ENCODE peak calls at places on chromosome 1, in ten cellular contexts. One of them, this sample, is unnamed.

GRCh38 chr1:30977105-30977504 is 68.5 kb upstream of the SDC3 start:
- DNase-seq in mucosa of descending colon: no peak
- DNase-seq in body of pancreas: no peak
- DNase-seq in Caco-2: no peak
- DNase-seq in uterus: no peak
- DNase-seq in choroid plexus epithelial cell: peak
- DNase-seq in HepG2: peak
- DNase-seq in A549: peak
- DNase-seq in left lung: no peak
- DNase-seq in lower lobe of right lung: no peak
- DNase-seq in this sample: no peak

GRCh38 chr1:1827089-1827433 is 48.8 kb upstream of the NADK start:
- DNase-seq in HepG2: no peak
- DNase-seq in left lung: no peak
- DNase-seq in body of pancreas: no peak
- DNase-seq in lower lobe of right lung: no peak
- DNase-seq in mucosa of descending colon: no peak
- DNase-seq in Caco-2: no peak
- DNase-seq in uterus: no peak
- DNase-seq in choroid plexus epithelial cell: no peak
- DNase-seq in A549: no peak
- DNase-seq in this sample: no peak

GRCh38 chr1:175360016-175360415 is 167.4 kb upstream of the KIAA0040 start:
- DNase-seq in mucosa of descending colon: no peak
- DNase-seq in Caco-2: no peak
- DNase-seq in lower lobe of right lung: no peak
- DNase-seq in HepG2: no peak
- DNase-seq in choroid plexus epithelial cell: no peak
- DNase-seq in left lung: no peak
- DNase-seq in uterus: no peak
- DNase-seq in body of pancreas: no peak
- DNase-seq in A549: no peak
- DNase-seq in this sample: no peak

GRCh38 chr1:64495878-64496277 is 25.9 kb downstream of the CACHD1 start:
- DNase-seq in uterus: no peak
- DNase-seq in body of pancreas: no peak
- DNase-seq in lower lobe of right lung: no peak
- DNase-seq in A549: no peak
- DNase-seq in Caco-2: no peak
- DNase-seq in left lung: no peak
- DNase-seq in choroid plexus epithelial cell: no peak
- DNase-seq in HepG2: no peak
- DNase-seq in mucosa of descending colon: peak
- DNase-seq in this sample: no peak

GRCh38 chr1:94707321-94708298 is 112.5 kb upstream of the SLC44A3 start:
- DNase-seq in left lung: no peak
- DNase-seq in Caco-2: no peak
- DNase-seq in uterus: peak
- DNase-seq in mucosa of descending colon: no peak
- DNase-seq in choroid plexus epithelial cell: no peak
- DNase-seq in HepG2: no peak
- DNase-seq in lower lobe of right lung: no peak
- DNase-seq in body of pancreas: peak
- DNase-seq in A549: no peak
- DNase-seq in this sample: no peak

GRCh38 chr1:208868554-208868953 is 624.4 kb upstream of the PLXNA2 start:
- DNase-seq in uterus: no peak
- DNase-seq in body of pancreas: no peak
- DNase-seq in left lung: no peak
- DNase-seq in A549: no peak
- DNase-seq in Caco-2: no peak
- DNase-seq in mucosa of descending colon: no peak
- DNase-seq in HepG2: no peak
- DNase-seq in choroid plexus epithelial cell: peak
- DNase-seq in lower lobe of right lung: no peak
- DNase-seq in this sample: no peak

GRCh38 chr1:3898994-3899775 is 887 bp downstream of the C1orf174 start:
- DNase-seq in uterus: peak
- DNase-seq in lower lobe of right lung: no peak
- DNase-seq in Caco-2: no peak
- DNase-seq in A549: peak
- DNase-seq in HepG2: peak
- DNase-seq in left lung: no peak
- DNase-seq in body of pancreas: no peak
- DNase-seq in mucosa of descending colon: no peak
- DNase-seq in choroid plexus epithelial cell: peak
- DNase-seq in this sample: no peak

GRCh38 chr1:5994713-5995621 is 2.7 kb upstream of the NPHP4 start:
- DNase-seq in left lung: peak
- DNase-seq in A549: no peak
- DNase-seq in body of pancreas: no peak
- DNase-seq in choroid plexus epithelial cell: no peak
- DNase-seq in lower lobe of right lung: peak
- DNase-seq in mucosa of descending colon: no peak
- DNase-seq in HepG2: no peak
- DNase-seq in uterus: no peak
- DNase-seq in Caco-2: peak
- DNase-seq in this sample: no peak

GRCh38 chr1:243510928-243511327 is 255.1 kb downstream of the SDCCAG8 start:
- DNase-seq in A549: no peak
- DNase-seq in HepG2: no peak
- DNase-seq in lower lobe of right lung: no peak
- DNase-seq in body of pancreas: no peak
- DNase-seq in mucosa of descending colon: no peak
- DNase-seq in uterus: no peak
- DNase-seq in choroid plexus epithelial cell: no peak
- DNase-seq in left lung: no peak
- DNase-seq in Caco-2: no peak
- DNase-seq in this sample: no peak

GRCh38 chr1:202580604-202581003 is 129.7 kb downstream of the SYT2 start:
- DNase-seq in Caco-2: no peak
- DNase-seq in body of pancreas: no peak
- DNase-seq in left lung: no peak
- DNase-seq in lower lobe of right lung: no peak
- DNase-seq in uterus: no peak
- DNase-seq in HepG2: no peak
- DNase-seq in A549: no peak
- DNase-seq in mucosa of descending colon: no peak
- DNase-seq in choroid plexus epithelial cell: no peak
- DNase-seq in this sample: no peak

GRCh38 chr1:244065960-244066388 is 14.9 kb downstream of the ZBTB18 start:
- DNase-seq in HepG2: no peak
- DNase-seq in uterus: no peak
- DNase-seq in A549: no peak
- DNase-seq in mucosa of descending colon: no peak
- DNase-seq in lower lobe of right lung: no peak
- DNase-seq in choroid plexus epithelial cell: peak
- DNase-seq in Caco-2: no peak
- DNase-seq in left lung: no peak
- DNase-seq in body of pancreas: no peak
- DNase-seq in this sample: no peak

GRCh38 chr1:33302325-33302724 is 18.6 kb downstream of the A3GALT2 start:
- DNase-seq in lower lobe of right lung: no peak
- DNase-seq in mucosa of descending colon: no peak
- DNase-seq in uterus: peak
- DNase-seq in HepG2: no peak
- DNase-seq in left lung: no peak
- DNase-seq in A549: no peak
- DNase-seq in body of pancreas: peak
- DNase-seq in choroid plexus epithelial cell: no peak
- DNase-seq in Caco-2: no peak
- DNase-seq in this sample: no peak

GRCh38 chr1:161849518-161849917 is 83.4 kb downstream of the ATF6 start:
- DNase-seq in lower lobe of right lung: no peak
- DNase-seq in body of pancreas: no peak
- DNase-seq in A549: no peak
- DNase-seq in choroid plexus epithelial cell: no peak
- DNase-seq in left lung: no peak
- DNase-seq in Caco-2: no peak
- DNase-seq in HepG2: no peak
- DNase-seq in uterus: no peak
- DNase-seq in mucosa of descending colon: no peak
- DNase-seq in this sample: no peak

GRCh38 chr1:203381151-203381751 is 30.3 kb upstream of the FMOD start:
- DNase-seq in HepG2: no peak
- DNase-seq in uterus: no peak
- DNase-seq in choroid plexus epithelial cell: no peak
- DNase-seq in left lung: no peak
- DNase-seq in body of pancreas: no peak
- DNase-seq in Caco-2: no peak
- DNase-seq in mucosa of descending colon: no peak
- DNase-seq in lower lobe of right lung: no peak
- DNase-seq in A549: no peak
- DNase-seq in this sample: no peak

GRCh38 chr1:68746378-68746777 is 249.5 kb upstream of the DEPDC1 start:
- DNase-seq in HepG2: no peak
- DNase-seq in left lung: no peak
- DNase-seq in A549: no peak
- DNase-seq in Caco-2: no peak
- DNase-seq in mucosa of descending colon: no peak
- DNase-seq in lower lobe of right lung: no peak
- DNase-seq in uterus: no peak
- DNase-seq in body of pancreas: no peak
- DNase-seq in choroid plexus epithelial cell: no peak
- DNase-seq in this sample: no peak

GRCh38 chr1:90850181-90850924 is 133.3 kb upstream of the BARHL2 start:
- DNase-seq in left lung: no peak
- DNase-seq in choroid plexus epithelial cell: peak
- DNase-seq in A549: peak
- DNase-seq in uterus: peak
- DNase-seq in body of pancreas: peak
- DNase-seq in mucosa of descending colon: peak
- DNase-seq in lower lobe of right lung: peak
- DNase-seq in Caco-2: peak
- DNase-seq in HepG2: peak
- DNase-seq in this sample: peak

GRCh38 chr1:41416552-41417334 is 55.5 kb downstream of the FOXO6 start:
- DNase-seq in left lung: peak
- DNase-seq in Caco-2: peak
- DNase-seq in lower lobe of right lung: peak
- DNase-seq in mucosa of descending colon: peak
- DNase-seq in body of pancreas: peak
- DNase-seq in HepG2: peak
- DNase-seq in choroid plexus epithelial cell: peak
- DNase-seq in uterus: peak
- DNase-seq in A549: peak
- DNase-seq in this sample: peak
- TF ChIP-seq CTCF in left lung: peak
- TF ChIP-seq CTCF in Caco-2: peak
- TF ChIP-seq CTCF in lower lobe of right lung: peak
- TF ChIP-seq CTCF in mucosa of descending colon: peak
- TF ChIP-seq CTCF in body of pancreas: peak
- TF ChIP-seq CTCF in HepG2: peak
- TF ChIP-seq CTCF in choroid plexus epithelial cell: peak
- TF ChIP-seq CTCF in uterus: peak
- TF ChIP-seq CTCF in A549: peak
- TF ChIP-seq CTCF in this sample: peak

GRCh38 chr1:44417351-44418021 is 12.4 kb downstream of the RNF220 start:
- DNase-seq in uterus: no peak
- DNase-seq in lower lobe of right lung: peak
- DNase-seq in mucosa of descending colon: no peak
- DNase-seq in Caco-2: no peak
- DNase-seq in HepG2: no peak
- DNase-seq in A549: no peak
- DNase-seq in choroid plexus epithelial cell: peak
- DNase-seq in left lung: peak
- DNase-seq in body of pancreas: peak
- DNase-seq in this sample: no peak
- H3K4me3 ChIP-seq in uterus: no peak
- H3K4me3 ChIP-seq in lower lobe of right lung: peak
- H3K4me3 ChIP-seq in mucosa of descending colon: no peak
- H3K4me3 ChIP-seq in Caco-2: no peak
- H3K4me3 ChIP-seq in HepG2: peak
- H3K4me3 ChIP-seq in A549: no peak
- H3K4me3 ChIP-seq in choroid plexus epithelial cell: no peak
- H3K4me3 ChIP-seq in left lung: no peak
- H3K4me3 ChIP-seq in body of pancreas: no peak
- H3K4me3 ChIP-seq in this sample: peak

DNA sequence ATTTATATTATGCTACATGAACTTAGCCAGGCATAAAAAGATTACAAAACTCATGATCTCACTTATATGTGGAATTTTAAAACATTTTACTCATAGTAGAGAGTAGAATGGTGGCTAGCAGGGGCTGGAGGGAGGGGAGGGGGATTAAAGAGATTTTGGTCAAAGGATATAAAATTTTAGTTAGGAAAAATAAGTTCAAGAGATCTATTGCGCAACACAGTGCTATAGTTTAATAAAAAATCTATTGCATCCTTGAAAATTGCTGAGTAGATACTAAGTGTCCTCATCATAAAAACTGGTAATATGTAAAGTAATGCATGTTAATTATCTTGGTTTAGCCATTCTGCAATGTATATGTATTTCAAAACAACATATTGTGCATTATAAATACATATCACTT is 635.6 kb upstream of the NEGR1 start:
- DNase-seq in body of pancreas: no peak
- DNase-seq in A549: no peak
- DNase-seq in uterus: no peak
- DNase-seq in Caco-2: no peak
- DNase-seq in left lung: no peak
- DNase-seq in HepG2: no peak
- DNase-seq in choroid plexus epithelial cell: no peak
- DNase-seq in lower lobe of right lung: no peak
- DNase-seq in mucosa of descending colon: no peak
- DNase-seq in this sample: no peak
- TF ChIP-seq CTCF in body of pancreas: no peak
- TF ChIP-seq CTCF in A549: no peak
- TF ChIP-seq CTCF in uterus: no peak
- TF ChIP-seq CTCF in Caco-2: no peak
- TF ChIP-seq CTCF in left lung: no peak
- TF ChIP-seq CTCF in HepG2: no peak
- TF ChIP-seq CTCF in choroid plexus epithelial cell: no peak
- TF ChIP-seq CTCF in lower lobe of right lung: no peak
- TF ChIP-seq CTCF in mucosa of descending colon: no peak
- TF ChIP-seq CTCF in this sample: no peak

DNA sequence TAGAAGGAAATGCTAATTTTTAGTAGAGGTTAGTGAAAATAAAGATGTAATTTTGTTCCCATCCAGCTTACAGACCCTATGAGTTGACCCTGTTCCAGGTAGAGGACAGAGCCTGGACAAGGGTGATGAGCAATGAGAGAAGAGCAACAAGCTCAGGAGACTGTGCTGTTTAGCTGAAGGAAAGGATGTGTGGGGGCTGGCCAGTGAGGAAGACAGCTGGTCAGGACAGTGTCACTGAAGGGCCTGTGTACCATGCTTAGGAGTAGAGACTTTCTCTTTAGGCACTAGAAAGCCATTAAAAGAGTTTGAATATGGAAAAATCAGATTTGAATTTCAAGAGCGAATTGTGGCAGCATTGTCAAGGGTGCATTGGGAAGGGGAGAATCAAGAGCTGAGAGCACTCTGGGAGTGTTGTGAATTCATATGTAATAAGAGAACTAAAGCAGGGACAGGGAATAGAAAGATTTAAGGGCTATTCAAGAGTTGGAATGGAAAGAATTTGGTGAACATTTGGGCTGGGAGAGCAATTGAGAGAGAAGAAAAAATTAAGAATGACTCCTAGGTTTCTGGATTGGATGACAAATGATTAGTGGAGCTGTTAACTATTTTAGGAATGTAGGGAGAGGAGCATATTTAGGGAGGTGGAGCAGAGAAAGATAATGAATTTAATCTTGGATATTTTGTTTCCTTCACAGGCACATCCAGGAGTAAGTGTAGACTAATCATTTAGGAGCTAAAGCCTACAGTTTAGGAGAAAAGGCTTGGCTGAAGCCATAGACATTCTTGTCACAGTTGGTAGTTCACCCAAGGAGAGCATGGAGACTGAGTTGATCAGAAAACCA is 23.3 kb upstream of the TOR3A start:
- DNase-seq in left lung: no peak
- DNase-seq in choroid plexus epithelial cell: no peak
- DNase-seq in uterus: no peak
- DNase-seq in lower lobe of right lung: no peak
- DNase-seq in body of pancreas: no peak
- DNase-seq in mucosa of descending colon: no peak
- DNase-seq in HepG2: no peak
- DNase-seq in Caco-2: no peak
- DNase-seq in A549: no peak
- DNase-seq in this sample: no peak
- H3K4me3 ChIP-seq in left lung: no peak
- H3K4me3 ChIP-seq in choroid plexus epithelial cell: no peak
- H3K4me3 ChIP-seq in uterus: no peak
- H3K4me3 ChIP-seq in lower lobe of right lung: no peak
- H3K4me3 ChIP-seq in body of pancreas: no peak
- H3K4me3 ChIP-seq in mucosa of descending colon: no peak
- H3K4me3 ChIP-seq in HepG2: no peak
- H3K4me3 ChIP-seq in Caco-2: no peak
- H3K4me3 ChIP-seq in A549: no peak
- H3K4me3 ChIP-seq in this sample: no peak